ENCODE peak calls at places on chromosomes 7 and 10, in five cellular contexts. G, E, V, P and Z are unnamed samples.

GRCh38 chr10:118520116-118520742 is 75.2 kb downstream of the PRLHR start:
- DNase-seq in G (no peak), E (no peak), V (no peak), P (no peak), Z (no peak)

GRCh38 chr10:33136781-33137180 is 178.8 kb upstream of the ITGB1 start:
- DNase-seq in G (no peak), E (peak), V (peak), P (no peak), Z (no peak)

GRCh38 chr10:11336703-11337102 is 274.7 kb downstream of the USP6NL start:
- DNase-seq in G (no peak), E (no peak), V (no peak), P (peak), Z (no peak)

GRCh38 chr7:91942312-91942711 is 1.6 kb downstream of the AKAP9 start:
- DNase-seq in G (no peak), E (no peak), V (no peak), P (no peak), Z (no peak)

GRCh38 chr7:45246339-45246738 is 88.7 kb downstream of the RAMP3 start:
- DNase-seq in G (no peak), E (no peak), V (no peak), P (no peak), Z (no peak)

GRCh38 chr7:155230169-155230593 is 67.5 kb upstream of the INSIG1 start:
- DNase-seq in G (peak), E (peak), V (no peak), P (peak), Z (no peak)

GRCh38 chr7:96084880-96085551 is 236.9 kb downstream of the SLC25A13 start:
- DNase-seq in G (no peak), E (peak), V (no peak), P (peak), Z (no peak)

GRCh38 chr10:105800626-105801025 is 1159.5 kb downstream of the SORCS3 start:
- DNase-seq in G (no peak), E (peak), V (no peak), P (peak), Z (no peak)

GRCh38 chr10:33238643-33239042 is 95.8 kb downstream of the NRP1 start:
- DNase-seq in G (no peak), E (peak), V (no peak), P (peak), Z (no peak)

GRCh38 chr10:86085686-86086085 is 280.9 kb downstream of the GRID1 start:
- DNase-seq in G (no peak), E (no peak), V (peak), P (no peak), Z (no peak)

DNA sequence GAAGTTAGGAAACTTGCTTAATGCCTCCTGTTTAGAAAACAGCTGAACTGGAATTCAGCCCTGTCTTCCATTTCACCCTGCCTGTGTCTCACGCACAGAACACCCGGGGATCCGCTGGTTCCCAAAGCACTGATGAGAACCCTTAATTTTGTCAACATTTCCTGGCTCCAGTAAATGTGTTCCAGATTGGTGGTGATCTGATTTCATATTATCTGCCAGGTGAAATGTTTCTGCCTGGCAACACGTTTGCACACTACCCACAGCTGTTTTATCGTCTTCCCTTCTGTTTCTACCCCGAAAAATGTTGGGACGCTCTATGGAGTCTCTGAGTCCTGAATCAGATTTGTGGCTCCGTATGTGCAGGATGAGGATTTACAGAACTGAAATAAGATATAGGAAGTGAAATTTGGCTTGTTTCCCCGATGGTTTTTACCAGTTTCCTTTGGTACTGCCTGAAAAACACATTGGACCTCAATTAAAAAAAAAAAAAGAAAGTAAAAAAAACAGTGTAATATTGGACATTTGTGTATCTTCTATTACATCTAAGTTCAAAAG is 29.0 kb downstream of the MRC1 start:
- DNase-seq in G (no peak), E (no peak), V (no peak), P (no peak), Z (no peak)
- TF ChIP-seq CTCF in G (no peak), E (no peak), V (no peak), P (no peak), Z (no peak)

GRCh38 chr7:5143106-5143505 is 46.9 kb upstream of the WIPI2 start:
- DNase-seq in G (no peak), E (no peak), V (no peak), P (no peak), Z (no peak)

GRCh38 chr7:5143935-5144903 is 45.8 kb upstream of the WIPI2 start:
- DNase-seq in G (no peak), E (peak), V (no peak), P (peak), Z (no peak)

GRCh38 chr7:5139998-5140397 is 50.0 kb upstream of the WIPI2 start:
- DNase-seq in G (peak), E (peak), V (no peak), P (peak), Z (no peak)
- TF ChIP-seq CTCF in G (peak), E (peak), V (no peak), P (peak), Z (no peak)

DNA sequence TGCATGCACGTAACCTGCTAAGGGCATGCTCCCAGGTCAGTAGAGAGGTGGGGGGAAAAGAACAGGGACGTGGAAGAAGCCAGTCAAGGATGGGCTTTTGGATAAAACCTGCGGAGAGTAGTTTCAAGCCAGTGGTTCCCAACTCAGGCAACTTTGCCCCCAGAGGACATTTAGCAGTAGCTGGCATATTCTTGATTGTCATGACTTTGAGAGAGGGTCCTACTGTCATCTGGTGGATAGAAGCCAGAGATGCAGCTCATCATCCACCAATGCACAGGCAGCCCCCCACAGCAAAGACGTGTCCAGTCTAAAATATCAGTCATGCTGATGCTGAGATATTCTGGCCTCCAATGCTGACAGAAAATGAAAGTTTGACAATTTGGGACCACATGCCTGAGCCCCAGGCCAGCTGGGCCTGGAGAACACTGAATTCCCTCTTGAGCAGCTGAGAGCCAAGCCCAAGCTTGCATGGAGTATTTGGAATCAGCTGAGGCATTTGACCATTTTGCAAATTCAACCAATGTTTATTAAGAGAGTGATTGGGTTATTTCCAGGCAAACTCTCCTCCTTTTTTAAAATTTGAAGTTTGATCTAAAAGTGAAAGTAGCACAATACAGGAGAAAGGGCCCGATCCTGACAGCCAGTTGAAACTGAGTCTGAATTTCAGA is 110.0 kb upstream of the C7orf33 start:
- DNase-seq in G (no peak), E (no peak), V (no peak), P (no peak), Z (no peak)
- TF ChIP-seq CTCF in G (no peak), E (no peak), V (no peak), P (no peak), Z (no peak)

GRCh38 chr10:88791924-88792323 is 10.6 kb upstream of the LIPM start:
- DNase-seq in G (peak), E (peak), V (no peak), P (peak), Z (no peak)
- TF ChIP-seq CTCF in G (peak), E (peak), V (no peak), P (peak), Z (no peak)

GRCh38 chr10:12872577-12872976 is 128.9 kb downstream of the CCDC3 start:
- DNase-seq in G (no peak), E (no peak), V (no peak), P (no peak), Z (no peak)
- TF ChIP-seq CTCF in G (no peak), E (no peak), V (no peak), P (no peak), Z (no peak)

GRCh38 chr10:91643700-91644099 is 10.8 kb upstream of the PPP1R3C start:
- DNase-seq in G (peak), E (no peak), V (no peak), P (peak), Z (no peak)
- TF ChIP-seq CTCF in G (no peak), E (no peak), V (no peak), P (peak), Z (no peak)